ENCODE peak calls at places on chromosomes 6 and 20, in seven cellular contexts. One of them, this sample, is unnamed.
A peak's percentile ranks its signal among the peaks of the same experiment; 100 is the strongest.

GRCh38 chr6:166235666-166236292 is 68.1 kb upstream of the TBXT start:
- DNase-seq in GM23338: no peak
- DNase-seq in suprapubic skin: no peak
- DNase-seq in left ventricle myocardium inferior: no peak
- DNase-seq in PC-3: no peak
- DNase-seq in stomach: no peak
- DNase-seq in psoas muscle: no peak
- DNase-seq in this sample: no peak

GRCh38 chr20:3911956-3912355 is 22.8 kb downstream of the PANK2 start:
- DNase-seq in GM23338: no peak
- DNase-seq in suprapubic skin: no peak
- DNase-seq in left ventricle myocardium inferior: peak; percentile 11
- DNase-seq in PC-3: no peak
- DNase-seq in stomach: peak; percentile 42
- DNase-seq in psoas muscle: no peak
- DNase-seq in this sample: no peak

GRCh38 chr6:44022296-44022661 is 105.0 kb downstream of the MRPL14 start:
- DNase-seq in GM23338: no peak
- DNase-seq in suprapubic skin: peak; percentile 53
- DNase-seq in left ventricle myocardium inferior: no peak
- DNase-seq in PC-3: peak; percentile 58
- DNase-seq in stomach: no peak
- DNase-seq in psoas muscle: no peak
- DNase-seq in this sample: no peak

GRCh38 chr20:51945881-51946280 is 143.6 kb upstream of the SALL4 start:
- DNase-seq in GM23338: no peak
- DNase-seq in suprapubic skin: no peak
- DNase-seq in left ventricle myocardium inferior: no peak
- DNase-seq in PC-3: no peak
- DNase-seq in stomach: no peak
- DNase-seq in psoas muscle: no peak
- DNase-seq in this sample: no peak

GRCh38 chr6:101445527-101445926 is 52.0 kb downstream of the GRIK2 start:
- DNase-seq in GM23338: no peak
- DNase-seq in suprapubic skin: no peak
- DNase-seq in left ventricle myocardium inferior: no peak
- DNase-seq in PC-3: peak; percentile 28
- DNase-seq in stomach: no peak
- DNase-seq in psoas muscle: no peak
- DNase-seq in this sample: no peak

GRCh38 chr6:15504581-15505350 is 158.1 kb downstream of the DTNBP1 start:
- DNase-seq in GM23338: no peak
- DNase-seq in suprapubic skin: peak; percentile 85
- DNase-seq in left ventricle myocardium inferior: peak; percentile 73
- DNase-seq in PC-3: peak; percentile 97
- DNase-seq in stomach: peak; percentile 39
- DNase-seq in psoas muscle: peak; percentile 67
- DNase-seq in this sample: peak; percentile 95

GRCh38 chr6:95593025-95593424 is 15.7 kb downstream of the MANEA start:
- DNase-seq in GM23338: no peak
- DNase-seq in suprapubic skin: no peak
- DNase-seq in left ventricle myocardium inferior: no peak
- DNase-seq in PC-3: peak; percentile 77
- DNase-seq in stomach: peak; percentile 28
- DNase-seq in psoas muscle: no peak
- DNase-seq in this sample: no peak

GRCh38 chr6:163956571-163957407 is 542.3 kb downstream of the QKI start:
- DNase-seq in GM23338: peak; percentile 92
- DNase-seq in suprapubic skin: peak; percentile 90
- DNase-seq in left ventricle myocardium inferior: peak; percentile 81
- DNase-seq in PC-3: peak; percentile 72
- DNase-seq in stomach: peak; percentile 78
- DNase-seq in psoas muscle: peak; percentile 80
- DNase-seq in this sample: peak; percentile 81

GRCh38 chr6:137076277-137077068 is 31.7 kb upstream of the IL20RA start:
- DNase-seq in GM23338: peak; percentile 90
- DNase-seq in suprapubic skin: peak; percentile 69
- DNase-seq in left ventricle myocardium inferior: peak; percentile 63
- DNase-seq in PC-3: peak; percentile 80
- DNase-seq in stomach: peak; percentile 81
- DNase-seq in psoas muscle: peak; percentile 53
- DNase-seq in this sample: peak; percentile 70

GRCh38 chr20:6008254-6008653 is 45.6 kb downstream of the LRRN4 start:
- DNase-seq in GM23338: no peak
- DNase-seq in suprapubic skin: peak; percentile 81
- DNase-seq in left ventricle myocardium inferior: no peak
- DNase-seq in PC-3: peak; percentile 92
- DNase-seq in stomach: peak; percentile 64
- DNase-seq in psoas muscle: peak; percentile 60
- DNase-seq in this sample: peak; percentile 67

GRCh38 chr6:17032595-17033591 is 69.0 kb upstream of the STMND1 start:
- DNase-seq in GM23338: no peak
- DNase-seq in suprapubic skin: peak; percentile 88
- DNase-seq in left ventricle myocardium inferior: peak; percentile 36
- DNase-seq in PC-3: peak; percentile 91
- DNase-seq in stomach: peak; percentile 70
- DNase-seq in psoas muscle: peak; percentile 50
- DNase-seq in this sample: peak; percentile 83

GRCh38 chr6:91580635-91581034 is 993.8 kb upstream of the MAP3K7 start:
- DNase-seq in GM23338: no peak
- DNase-seq in suprapubic skin: no peak
- DNase-seq in left ventricle myocardium inferior: no peak
- DNase-seq in PC-3: peak; percentile 4
- DNase-seq in stomach: no peak
- DNase-seq in psoas muscle: no peak
- DNase-seq in this sample: no peak

GRCh38 chr6:12751694-12752304 is 35.2 kb downstream of the PHACTR1 start:
- DNase-seq in GM23338: peak; percentile 90
- DNase-seq in suprapubic skin: no peak
- DNase-seq in left ventricle myocardium inferior: peak; percentile 42
- DNase-seq in PC-3: peak; percentile 62
- DNase-seq in stomach: peak; percentile 55
- DNase-seq in psoas muscle: peak; percentile 22
- DNase-seq in this sample: peak; percentile 68

GRCh38 chr6:100078509-100078908 is 84.5 kb upstream of the MCHR2 start:
- DNase-seq in GM23338: peak; percentile 83
- DNase-seq in suprapubic skin: no peak
- DNase-seq in left ventricle myocardium inferior: no peak
- DNase-seq in PC-3: peak; percentile 71
- DNase-seq in stomach: no peak
- DNase-seq in psoas muscle: peak; percentile 27
- DNase-seq in this sample: peak; percentile 69

GRCh38 chr20:59726196-59726595 is 121.9 kb downstream of the PHACTR3 start:
- DNase-seq in GM23338: no peak
- DNase-seq in suprapubic skin: no peak
- DNase-seq in left ventricle myocardium inferior: no peak
- DNase-seq in PC-3: no peak
- DNase-seq in stomach: no peak
- DNase-seq in psoas muscle: no peak
- DNase-seq in this sample: no peak

GRCh38 chr6:118353564-118353963 is 194.5 kb upstream of the PLN start:
- DNase-seq in GM23338: no peak
- DNase-seq in suprapubic skin: no peak
- DNase-seq in left ventricle myocardium inferior: no peak
- DNase-seq in PC-3: no peak
- DNase-seq in stomach: no peak
- DNase-seq in psoas muscle: no peak
- DNase-seq in this sample: no peak

GRCh38 chr20:23162887-23163286 is 76.8 kb upstream of the CD93 start:
- DNase-seq in GM23338: no peak
- DNase-seq in suprapubic skin: no peak
- DNase-seq in left ventricle myocardium inferior: no peak
- DNase-seq in PC-3: no peak
- DNase-seq in stomach: no peak
- DNase-seq in psoas muscle: no peak
- DNase-seq in this sample: no peak

GRCh38 chr20:663315-664090 is 10.5 kb upstream of the SRXN1 start:
- DNase-seq in GM23338: peak; percentile 88
- DNase-seq in suprapubic skin: no peak
- DNase-seq in left ventricle myocardium inferior: no peak
- DNase-seq in PC-3: no peak
- DNase-seq in stomach: no peak
- DNase-seq in psoas muscle: no peak
- DNase-seq in this sample: no peak

GRCh38 chr20:931401-931800 is 15.3 kb upstream of the ANGPT4 start:
- DNase-seq in GM23338: peak; percentile 61
- DNase-seq in suprapubic skin: no peak
- DNase-seq in left ventricle myocardium inferior: no peak
- DNase-seq in PC-3: peak; percentile 29
- DNase-seq in stomach: no peak
- DNase-seq in psoas muscle: no peak
- DNase-seq in this sample: no peak

GRCh38 chr20:57397693-57398108 is 6.5 kb downstream of the RBM38 start:
- DNase-seq in GM23338: no peak
- DNase-seq in suprapubic skin: no peak
- DNase-seq in left ventricle myocardium inferior: peak; percentile 12
- DNase-seq in PC-3: no peak
- DNase-seq in stomach: peak; percentile 43
- DNase-seq in psoas muscle: peak; percentile 22
- DNase-seq in this sample: no peak

GRCh38 chr6:16684896-16685554 is 76.2 kb downstream of the ATXN1 start:
- DNase-seq in GM23338: no peak
- DNase-seq in suprapubic skin: no peak
- DNase-seq in left ventricle myocardium inferior: no peak
- DNase-seq in PC-3: peak; percentile 72
- DNase-seq in stomach: no peak
- DNase-seq in psoas muscle: no peak
- DNase-seq in this sample: no peak

GRCh38 chr6:113640046-113640445 is 217.1 kb upstream of the MARCKS start:
- DNase-seq in GM23338: no peak
- DNase-seq in suprapubic skin: no peak
- DNase-seq in left ventricle myocardium inferior: no peak
- DNase-seq in PC-3: no peak
- DNase-seq in stomach: no peak
- DNase-seq in psoas muscle: no peak
- DNase-seq in this sample: no peak

GRCh38 chr20:47204008-47204745 is 152.3 kb downstream of the ZMYND8 start:
- DNase-seq in GM23338: no peak
- DNase-seq in suprapubic skin: no peak
- DNase-seq in left ventricle myocardium inferior: no peak
- DNase-seq in PC-3: peak; percentile 98
- DNase-seq in stomach: peak; percentile 39
- DNase-seq in psoas muscle: no peak
- DNase-seq in this sample: no peak

GRCh38 chr20:63945921-63946920 is 10.0 kb downstream of the UCKL1 start:
- DNase-seq in GM23338: no peak
- DNase-seq in suprapubic skin: no peak
- DNase-seq in left ventricle myocardium inferior: no peak
- DNase-seq in PC-3: no peak
- DNase-seq in stomach: no peak
- DNase-seq in psoas muscle: peak; percentile 20
- DNase-seq in this sample: no peak

GRCh38 chr20:63943808-63944077 is 12.5 kb downstream of the UCKL1 start:
- DNase-seq in GM23338: no peak
- DNase-seq in suprapubic skin: no peak
- DNase-seq in left ventricle myocardium inferior: no peak
- DNase-seq in PC-3: no peak
- DNase-seq in stomach: no peak
- DNase-seq in psoas muscle: no peak
- DNase-seq in this sample: no peak

GRCh38 chr20:63944078-63944941 is 11.9 kb downstream of the UCKL1 start:
- DNase-seq in GM23338: no peak
- DNase-seq in suprapubic skin: no peak
- DNase-seq in left ventricle myocardium inferior: no peak
- DNase-seq in PC-3: no peak
- DNase-seq in stomach: no peak
- DNase-seq in psoas muscle: peak; percentile 15
- DNase-seq in this sample: no peak

GRCh38 chr20:63943007-63943807 is 13.0 kb downstream of the UCKL1 start:
- DNase-seq in GM23338: no peak
- DNase-seq in suprapubic skin: no peak
- DNase-seq in left ventricle myocardium inferior: no peak
- DNase-seq in PC-3: no peak
- DNase-seq in stomach: no peak
- DNase-seq in psoas muscle: peak; percentile 17
- DNase-seq in this sample: no peak

GRCh38 chr20:63945031-63945658 is 11.1 kb downstream of the UCKL1 start:
- DNase-seq in GM23338: no peak
- DNase-seq in suprapubic skin: no peak
- DNase-seq in left ventricle myocardium inferior: no peak
- DNase-seq in PC-3: no peak
- DNase-seq in stomach: no peak
- DNase-seq in psoas muscle: no peak
- DNase-seq in this sample: no peak
- H3K36me3 ChIP-seq in GM23338: no peaks in the 10 kb centered on the region
- H3K36me3 ChIP-seq in suprapubic skin: peaks cover 50% of the 10 kb centered on the region
- H3K36me3 ChIP-seq in left ventricle myocardium inferior: peaks cover 53% of the 10 kb centered on the region
- H3K36me3 ChIP-seq in PC-3: peaks cover 19% of the 10 kb centered on the region
- H3K36me3 ChIP-seq in stomach: peaks cover 58% of the 10 kb centered on the region
- H3K36me3 ChIP-seq in psoas muscle: peaks cover 52% of the 10 kb centered on the region
- H3K36me3 ChIP-seq in this sample: peaks cover 31% of the 10 kb centered on the region

GRCh38 chr20:49344975-49345374 is 67.1 kb upstream of the ZNFX1 start:
- DNase-seq in GM23338: no peak
- DNase-seq in suprapubic skin: peak; percentile 75
- DNase-seq in left ventricle myocardium inferior: peak; percentile 48
- DNase-seq in PC-3: peak; percentile 97
- DNase-seq in stomach: no peak
- DNase-seq in psoas muscle: peak; percentile 67
- DNase-seq in this sample: peak; percentile 86
- H3K27ac ChIP-seq in GM23338: no peak overlapping the region
- H3K27ac ChIP-seq in suprapubic skin: peak overlapping the region; percentile 83
- H3K27ac ChIP-seq in left ventricle myocardium inferior: peak overlapping the region; percentile 59
- H3K27ac ChIP-seq in PC-3: peak overlapping the region; percentile 64
- H3K27ac ChIP-seq in stomach: peak overlapping the region; percentile 76
- H3K27ac ChIP-seq in psoas muscle: peak overlapping the region; percentile 89
- H3K27ac ChIP-seq in this sample: peak overlapping the region; percentile 59

DNA sequence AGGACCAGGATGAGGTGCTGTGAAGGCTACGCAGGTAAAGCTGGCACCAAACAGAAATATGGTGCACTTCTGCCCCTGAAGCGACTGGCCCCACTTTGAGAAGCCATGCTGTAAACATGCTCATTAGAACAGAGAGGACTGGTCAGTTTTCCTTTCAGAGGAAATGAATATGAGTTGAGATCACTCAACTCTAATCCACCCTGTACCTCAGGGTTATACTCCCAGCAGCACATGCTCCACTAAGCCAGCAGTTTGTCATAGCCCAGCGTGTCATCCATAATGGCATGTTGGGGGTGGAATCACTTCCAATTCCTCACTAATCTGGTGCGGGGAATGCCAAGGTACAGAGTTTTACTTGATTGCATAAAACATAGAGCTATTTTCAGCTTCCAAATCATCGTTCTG is 98.1 kb downstream of the HIVEP2 start:
- DNase-seq in GM23338: no peak
- DNase-seq in suprapubic skin: no peak
- DNase-seq in left ventricle myocardium inferior: no peak
- DNase-seq in PC-3: peak; percentile 74
- DNase-seq in stomach: no peak
- DNase-seq in psoas muscle: peak; percentile 57
- DNase-seq in this sample: peak; percentile 22
- H3K4me1 ChIP-seq in GM23338: peaks cover 51% of the 10 kb centered on the region
- H3K4me1 ChIP-seq in suprapubic skin: peaks cover 77% of the 10 kb centered on the region
- H3K4me1 ChIP-seq in left ventricle myocardium inferior: peaks cover 89% of the 10 kb centered on the region
- H3K4me1 ChIP-seq in PC-3: peaks cover 79% of the 10 kb centered on the region
- H3K4me1 ChIP-seq in stomach: peaks cover 40% of the 10 kb centered on the region
- H3K4me1 ChIP-seq in psoas muscle: peaks cover 93% of the 10 kb centered on the region
- H3K4me1 ChIP-seq in this sample: peaks cover 42% of the 10 kb centered on the region

DNA sequence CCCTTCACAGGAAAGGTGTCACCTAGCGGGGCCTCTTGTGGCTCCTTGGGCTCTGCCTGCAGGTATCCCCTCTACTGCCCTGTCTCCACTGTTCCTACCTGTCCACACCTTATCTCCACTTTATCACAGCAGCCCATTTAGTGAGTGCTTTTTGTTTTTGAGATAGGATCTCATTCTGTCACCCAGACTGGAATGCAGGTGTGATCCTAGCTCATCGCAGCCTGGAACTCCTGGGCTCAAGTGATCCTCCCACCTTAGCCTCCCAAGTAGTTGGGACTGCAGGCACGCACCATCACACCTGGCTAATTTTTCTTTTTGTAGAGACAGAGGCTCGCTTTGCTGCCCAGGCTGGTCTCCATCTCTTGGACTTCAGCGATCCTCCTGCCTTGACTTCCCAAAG is 48.0 kb downstream of the BCAS4 start:
- DNase-seq in GM23338: no peak
- DNase-seq in suprapubic skin: no peak
- DNase-seq in left ventricle myocardium inferior: no peak
- DNase-seq in PC-3: no peak
- DNase-seq in stomach: no peak
- DNase-seq in psoas muscle: no peak
- DNase-seq in this sample: no peak
- H3K36me3 ChIP-seq in GM23338: no peaks in the 10 kb centered on the region
- H3K36me3 ChIP-seq in suprapubic skin: no peaks in the 10 kb centered on the region
- H3K36me3 ChIP-seq in left ventricle myocardium inferior: no peaks in the 10 kb centered on the region
- H3K36me3 ChIP-seq in PC-3: no peaks in the 10 kb centered on the region
- H3K36me3 ChIP-seq in stomach: peaks cover 7% of the 10 kb centered on the region
- H3K36me3 ChIP-seq in psoas muscle: no peaks in the 10 kb centered on the region
- H3K36me3 ChIP-seq in this sample: no peaks in the 10 kb centered on the region

This sample was measured in A673.